ENCODE peak calls at places on chromosomes 2 and 18, in ten cellular contexts. J, B, W, R, T, S, X, P, G and Q are unnamed samples.

GRCh38 chr2:55618649-55619055 is 1.2 kb upstream of the PPP4R3B start:
- DNase-seq in J (peak), B (peak), W (peak), R (peak), T (no peak), S (peak), X (peak), P (peak), G (peak), Q (peak)

GRCh38 chr2:221477697-221478096 is 94.4 kb downstream of the EPHA4 start:
- DNase-seq in J (no peak), B (no peak), W (no peak), R (no peak), T (peak), S (no peak), X (no peak), P (no peak), G (no peak), Q (no peak)

GRCh38 chr2:220753486-220753885 is 818.6 kb downstream of the EPHA4 start:
- DNase-seq in J (no peak), B (no peak), W (no peak), R (no peak), T (no peak), S (no peak), X (no peak), P (no peak), G (no peak), Q (no peak)

GRCh38 chr2:120371969-120372625 is 26.2 kb downstream of the INHBB start:
- DNase-seq in J (no peak), B (no peak), W (no peak), R (no peak), T (no peak), S (no peak), X (no peak), P (no peak), G (no peak), Q (no peak)

GRCh38 chr2:9187620-9188214 is 18.9 kb upstream of the ASAP2 start:
- DNase-seq in J (no peak), B (no peak), W (no peak), R (no peak), T (no peak), S (no peak), X (no peak), P (no peak), G (no peak), Q (no peak)

GRCh38 chr2:96470636-96471035 is 34.5 kb downstream of the NEURL3 start:
- DNase-seq in J (peak), B (no peak), W (no peak), R (peak), T (no peak), S (peak), X (peak), P (peak), G (peak), Q (peak)

GRCh38 chr2:187438459-187438858 is 9.6 kb downstream of the CALCRL start:
- DNase-seq in J (no peak), B (no peak), W (no peak), R (no peak), T (no peak), S (no peak), X (no peak), P (no peak), G (no peak), Q (no peak)

GRCh38 chr18:2070636-2071035 is 500.7 kb downstream of the METTL4 start:
- DNase-seq in J (no peak), B (no peak), W (no peak), R (no peak), T (no peak), S (no peak), X (peak), P (no peak), G (no peak), Q (no peak)

GRCh38 chr2:181054256-181054655 is 73.9 kb downstream of the UBE2E3 start:
- DNase-seq in J (no peak), B (no peak), W (no peak), R (no peak), T (no peak), S (no peak), X (no peak), P (no peak), G (no peak), Q (no peak)

GRCh38 chr2:120551540-120551939 is 184.1 kb upstream of the GLI2 start:
- DNase-seq in J (no peak), B (no peak), W (no peak), R (no peak), T (no peak), S (no peak), X (no peak), P (no peak), G (no peak), Q (no peak)

GRCh38 chr2:70442301-70443077 is 111.1 kb downstream of the TGFA start:
- DNase-seq in J (no peak), B (no peak), W (no peak), R (no peak), T (no peak), S (no peak), X (no peak), P (no peak), G (no peak), Q (no peak)

GRCh38 chr2:131580187-131580586 is 52.5 kb downstream of the CCDC74A start:
- DNase-seq in J (no peak), B (no peak), W (no peak), R (no peak), T (no peak), S (no peak), X (no peak), P (no peak), G (no peak), Q (no peak)

GRCh38 chr2:187689372-187689771 is 135.1 kb upstream of the TFPI start:
- DNase-seq in J (no peak), B (no peak), W (no peak), R (no peak), T (peak), S (no peak), X (no peak), P (no peak), G (no peak), Q (no peak)

GRCh38 chr2:23241106-23241505 is 143.9 kb upstream of the KLHL29 start:
- DNase-seq in J (no peak), B (no peak), W (no peak), R (no peak), T (no peak), S (no peak), X (no peak), P (no peak), G (no peak), Q (no peak)

GRCh38 chr2:67812682-67813081 is 250.1 kb downstream of the C1D start:
- DNase-seq in J (no peak), B (no peak), W (no peak), R (no peak), T (no peak), S (no peak), X (no peak), P (no peak), G (no peak), Q (no peak)

GRCh38 chr2:232538671-232539070 is 821 bp upstream of the CHRNG start:
- DNase-seq in J (no peak), B (no peak), W (no peak), R (no peak), T (no peak), S (no peak), X (no peak), P (no peak), G (no peak), Q (no peak)